ENCODE peak calls at places on chromosomes 6 and 20, in seven cellular contexts. O is RWPE1, J is EL, R is lower leg skin, U is G401, X is anterior cingulate cortex, D is hepatic stellate cell. S is an unnamed sample.

GRCh38 chr6:3390698-3391097 is 66.2 kb downstream of the SLC22A23 start:
- DNase-seq in O (peak; percentile 83), J (peak; percentile 77), R (peak; percentile 98), U (no peak), X (no peak), D (peak; percentile 16), S (no peak)

GRCh38 chr20:62656205-62656918 is 14.1 kb downstream of the SLCO4A1 start:
- DNase-seq in O (peak; percentile 91), J (no peak), R (no peak), U (no peak), X (no peak), D (no peak), S (no peak)

GRCh38 chr6:43290905-43291355 is 7.1 kb upstream of the SLC22A7 start:
- DNase-seq in O (no peak), J (no peak), R (no peak), U (no peak), X (no peak), D (no peak), S (no peak)

GRCh38 chr6:1771324-1771723 is 161.6 kb downstream of the FOXC1 start:
- DNase-seq in O (peak; percentile 46), J (peak; percentile 60), R (no peak), U (no peak), X (no peak), D (no peak), S (no peak)

GRCh38 chr20:16821211-16822089 is 73.3 kb downstream of the OTOR start:
- DNase-seq in O (peak; percentile 39), J (peak; percentile 48), R (no peak), U (peak; percentile 17), X (no peak), D (peak; percentile 17), S (no peak)

GRCh38 chr6:136738178-136739057 is 53.9 kb downstream of the MAP3K5 start:
- DNase-seq in O (no peak), J (no peak), R (no peak), U (peak; percentile 77), X (no peak), D (no peak), S (no peak)

GRCh38 chr20:59025086-59025485 is 5.9 kb downstream of the TUBB1 start:
- DNase-seq in O (no peak), J (no peak), R (no peak), U (no peak), X (no peak), D (no peak), S (no peak)

GRCh38 chr6:24205020-24205492 is 79.0 kb downstream of the NRSN1 start:
- DNase-seq in O (peak; percentile 14), J (peak; percentile 34), R (no peak), U (peak; percentile 52), X (peak; percentile 0), D (no peak), S (no peak)

GRCh38 chr6:137853569-137854213 is 13.4 kb upstream of the TNFAIP3 start:
- DNase-seq in O (peak; percentile 48), J (peak; percentile 69), R (no peak), U (no peak), X (no peak), D (no peak), S (no peak)

GRCh38 chr6:74705451-74705850 is 500.4 kb downstream of the COL12A1 start:
- DNase-seq in O (no peak), J (peak; percentile 30), R (no peak), U (no peak), X (no peak), D (peak; percentile 1), S (no peak)

GRCh38 chr20:24675651-24676352 is 206.4 kb downstream of the SYNDIG1 start:
- DNase-seq in O (no peak), J (no peak), R (no peak), U (no peak), X (no peak), D (no peak), S (no peak)

GRCh38 chr20:50027611-50028105 is 44.9 kb downstream of the SNAI1 start:
- DNase-seq in O (peak; percentile 96), J (peak; percentile 89), R (no peak), U (no peak), X (peak; percentile 26), D (peak; percentile 98), S (no peak)

GRCh38 chr6:107620736-107621135 is 130.8 kb downstream of the SOBP start:
- DNase-seq in O (no peak), J (no peak), R (no peak), U (no peak), X (no peak), D (no peak), S (no peak)

GRCh38 chr20:235891-236290 is 8.8 kb downstream of the DEFB129 start:
- DNase-seq in O (peak; percentile 66), J (peak; percentile 6), R (no peak), U (peak; percentile 24), X (no peak), D (no peak), S (no peak)

GRCh38 chr20:57435498-57436222 is 44.5 kb downstream of the RBM38 start:
- DNase-seq in O (peak; percentile 85), J (no peak), R (no peak), U (peak; percentile 73), X (peak; percentile 66), D (no peak), S (no peak)

GRCh38 chr20:60087563-60088105 is 129.4 kb downstream of the CDH26 start:
- DNase-seq in O (no peak), J (no peak), R (peak; percentile 75), U (peak; percentile 6), X (no peak), D (no peak), S (no peak)

GRCh38 chr6:32609731-32610640 is 20.3 kb upstream of the HLA-DRB1 start:
- DNase-seq in O (peak; percentile 90), J (peak; percentile 91), R (no peak), U (peak; percentile 64), X (peak; percentile 17), D (peak; percentile 49), S (peak; percentile 94)

GRCh38 chr6:3876866-3877265 is 27.7 kb downstream of the FAM50B start:
- DNase-seq in O (no peak), J (peak; percentile 31), R (peak; percentile 83), U (no peak), X (no peak), D (peak; percentile 23), S (no peak)

GRCh38 chr20:53565254-53565653 is 28.4 kb downstream of the ZNF217 start:
- DNase-seq in O (no peak), J (no peak), R (peak; percentile 39), U (no peak), X (no peak), D (no peak), S (peak; percentile 7)

GRCh38 chr20:31721408-31722332 is 998 bp downstream of the BCL2L1 start:
- DNase-seq in O (no peak), J (no peak), R (peak; percentile 89), U (peak; percentile 59), X (peak; percentile 18), D (no peak), S (no peak)

GRCh38 chr20:49631074-49631716 is 63.3 kb upstream of the PTGIS start:
- DNase-seq in O (no peak), J (no peak), R (no peak), U (no peak), X (no peak), D (no peak), S (no peak)

GRCh38 chr6:94065707-94066337 is 646.5 kb upstream of the EPHA7 start:
- DNase-seq in O (no peak), J (no peak), R (no peak), U (no peak), X (no peak), D (no peak), S (no peak)

GRCh38 chr20:2748551-2749342 is 51.7 kb downstream of the CPXM1 start:
- DNase-seq in O (no peak), J (no peak), R (peak; percentile 81), U (no peak), X (no peak), D (no peak), S (no peak)

GRCh38 chr6:41768545-41769308 is 11.0 kb downstream of the FRS3 start:
- DNase-seq in O (no peak), J (no peak), R (no peak), U (no peak), X (no peak), D (no peak), S (no peak)

GRCh38 chr6:160973311-160973710 is 18.3 kb upstream of the MAP3K4 start:
- DNase-seq in O (no peak), J (peak; percentile 13), R (no peak), U (no peak), X (no peak), D (no peak), S (peak; percentile 91)

GRCh38 chr6:18528084-18528743 is 141.1 kb downstream of the RNF144B start:
- DNase-seq in O (no peak), J (no peak), R (no peak), U (no peak), X (no peak), D (no peak), S (no peak)

S was measured in esophagus muscularis mucosa.